ENCODE peak calls at places on chromosomes 1 and 21, in seven cellular contexts. N is choroid plexus epithelial cell, V is cardiac fibroblast, K is foreskin fibroblast, F is lung, E is astrocyte of the spinal cord, Z is mesothelial cell of epicardium. M is an unnamed sample.

GRCh38 chr1:15451014-15451722 is 5.4 kb upstream of the CELA2A start:
- DNase-seq in N (no peak), V (no peak), K (no peak), F (no peak), E (no peak), Z (no peak), M (no peak)

GRCh38 chr1:203278087-203278884 is 27.0 kb upstream of the BTG2 start:
- DNase-seq in N (peak), V (peak), K (peak), F (peak), E (peak), Z (peak), M (no peak)

GRCh38 chr1:82795503-82796149 is 994.9 kb downstream of the ADGRL2 start:
- DNase-seq in N (no peak), V (no peak), K (no peak), F (no peak), E (peak), Z (no peak), M (no peak)

GRCh38 chr1:114505148-114505561 is 5.8 kb downstream of the TRIM33 start:
- DNase-seq in N (no peak), V (no peak), K (no peak), F (no peak), E (no peak), Z (no peak), M (no peak)

GRCh38 chr1:220785166-220786056 is 1.3 kb upstream of the MTARC1 start:
- DNase-seq in N (no peak), V (no peak), K (no peak), F (no peak), E (no peak), Z (no peak), M (no peak)

GRCh38 chr1:207619833-207620572 is 24.9 kb upstream of the CR1L start:
- DNase-seq in N (peak), V (peak), K (peak), F (no peak), E (peak), Z (no peak), M (peak)

GRCh38 chr1:157969693-157970485 is 23.6 kb upstream of the KIRREL1 start:
- DNase-seq in N (peak), V (peak), K (peak), F (no peak), E (peak), Z (no peak), M (peak)

GRCh38 chr1:231021540-231022031 is 18.5 kb downstream of the FAM89A start:
- DNase-seq in N (peak), V (no peak), K (no peak), F (peak), E (peak), Z (no peak), M (no peak)

GRCh38 chr1:37793773-37794371 is at the start of gene MANEAL:
- DNase-seq in N (peak), V (peak), K (peak), F (no peak), E (peak), Z (peak), M (peak)

GRCh38 chr21:41868062-41868710 is 11.0 kb downstream of the PRDM15 start:
- DNase-seq in N (peak), V (no peak), K (peak), F (no peak), E (peak), Z (no peak), M (peak)

GRCh38 chr1:53663525-53664300 is 75.3 kb downstream of the GLIS1 start:
- DNase-seq in N (no peak), V (no peak), K (peak), F (no peak), E (no peak), Z (no peak), M (no peak)

GRCh38 chr1:117066367-117066766 is 6.2 kb downstream of the TTF2 start:
- DNase-seq in N (no peak), V (no peak), K (no peak), F (no peak), E (no peak), Z (no peak), M (no peak)

GRCh38 chr1:117067528-117068370 is 7.6 kb downstream of the TTF2 start:
- DNase-seq in N (peak), V (peak), K (peak), F (peak), E (peak), Z (peak), M (peak)

GRCh38 chr1:117069220-117069844 is 9.2 kb downstream of the TTF2 start:
- DNase-seq in N (no peak), V (no peak), K (no peak), F (no peak), E (no peak), Z (no peak), M (no peak)

GRCh38 chr1:117070124-117070523 is 10.0 kb downstream of the TTF2 start:
- DNase-seq in N (peak), V (peak), K (no peak), F (no peak), E (peak), Z (no peak), M (no peak)

DNA sequence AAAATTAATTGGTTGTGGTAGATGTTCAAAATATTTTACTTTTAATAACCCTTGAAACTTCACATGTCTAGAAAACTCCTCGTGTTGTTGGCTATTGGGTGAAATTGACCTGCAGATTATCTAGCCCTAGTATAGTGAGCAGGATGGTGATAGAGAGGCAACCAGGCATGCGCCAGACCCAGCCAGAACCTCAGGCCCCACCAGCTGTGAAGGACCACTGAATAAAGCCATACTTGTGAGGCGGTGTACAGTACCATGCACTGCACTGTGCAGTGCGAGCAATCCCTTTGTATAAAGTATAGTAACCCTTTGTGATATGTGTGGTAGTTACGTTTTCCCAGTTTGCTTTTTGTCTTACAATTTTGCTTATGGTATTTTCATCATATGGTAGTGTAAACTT is 8.5 kb downstream of the TTF2 start:
- DNase-seq in N (no peak), V (no peak), K (no peak), F (no peak), E (no peak), Z (no peak), M (no peak)
- TF ChIP-seq CTCF in N (no peak), V (no peak), K (no peak), F (no peak), E (no peak), Z (no peak), M (no peak)

GRCh38 chr1:209510063-209510462 is 73.5 kb upstream of the CAMK1G start:
- DNase-seq in N (no peak), V (no peak), K (no peak), F (no peak), E (no peak), Z (no peak), M (no peak)

GRCh38 chr1:209516771-209517471 is 66.6 kb upstream of the CAMK1G start:
- DNase-seq in N (no peak), V (no peak), K (no peak), F (no peak), E (no peak), Z (no peak), M (no peak)

GRCh38 chr1:209511169-209511568 is 72.3 kb upstream of the CAMK1G start:
- DNase-seq in N (no peak), V (no peak), K (no peak), F (no peak), E (no peak), Z (no peak), M (no peak)

GRCh38 chr1:209513226-209513625 is 70.3 kb upstream of the CAMK1G start:
- DNase-seq in N (peak), V (peak), K (peak), F (no peak), E (peak), Z (no peak), M (peak)

DNA sequence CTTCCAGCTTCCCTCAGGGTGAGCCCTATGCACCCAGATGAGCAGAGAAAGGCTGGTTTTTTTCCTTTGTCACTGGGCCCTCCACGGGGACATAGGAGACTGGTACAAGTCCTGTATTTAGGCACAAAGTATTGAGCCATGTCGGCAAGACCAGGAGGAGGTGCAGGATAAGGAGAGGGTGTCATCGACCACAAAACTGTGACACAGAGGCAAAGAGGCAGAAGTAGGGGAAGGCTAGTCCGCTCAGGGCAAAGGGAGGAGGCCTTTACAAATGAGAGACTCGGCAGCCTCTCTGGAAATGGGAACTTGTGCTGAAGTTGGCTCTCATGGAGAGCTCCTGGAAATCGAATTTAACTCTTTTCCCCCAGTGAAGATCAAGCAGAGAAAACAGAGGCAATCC is 70.7 kb upstream of the CAMK1G start:
- DNase-seq in N (no peak), V (no peak), K (no peak), F (no peak), E (no peak), Z (no peak), M (no peak)
- TF ChIP-seq CTCF in N (no peak), V (no peak), K (no peak), F (no peak), E (no peak), Z (no peak), M (no peak)

GRCh38 chr1:228212966-228213844 is 5.4 kb downstream of the OBSCN start:
- DNase-seq in N (peak), V (peak), K (peak), F (peak), E (peak), Z (peak), M (peak)
- TF ChIP-seq CTCF in N (peak), V (peak), K (peak), F (peak), E (peak), Z (no peak), M (peak)

GRCh38 chr1:172895761-172896160 is 155.0 kb downstream of the TNFSF18 start:
- DNase-seq in N (no peak), V (no peak), K (no peak), F (no peak), E (no peak), Z (no peak), M (no peak)

GRCh38 chr1:172893146-172893841 is 157.4 kb downstream of the TNFSF18 start:
- DNase-seq in N (peak), V (peak), K (no peak), F (no peak), E (peak), Z (no peak), M (no peak)

GRCh38 chr1:172894345-172895049 is 156.2 kb downstream of the TNFSF18 start:
- DNase-seq in N (no peak), V (no peak), K (no peak), F (no peak), E (no peak), Z (no peak), M (no peak)

GRCh38 chr1:172897738-172898137 is 153.0 kb downstream of the TNFSF18 start:
- DNase-seq in N (peak), V (peak), K (peak), F (no peak), E (peak), Z (no peak), M (no peak)

GRCh38 chr1:172895050-172895460 is 155.7 kb downstream of the TNFSF18 start:
- DNase-seq in N (peak), V (no peak), K (no peak), F (no peak), E (no peak), Z (no peak), M (peak)
- TF ChIP-seq CTCF in N (no peak), V (no peak), K (no peak), F (no peak), E (no peak), Z (no peak), M (no peak)

DNA sequence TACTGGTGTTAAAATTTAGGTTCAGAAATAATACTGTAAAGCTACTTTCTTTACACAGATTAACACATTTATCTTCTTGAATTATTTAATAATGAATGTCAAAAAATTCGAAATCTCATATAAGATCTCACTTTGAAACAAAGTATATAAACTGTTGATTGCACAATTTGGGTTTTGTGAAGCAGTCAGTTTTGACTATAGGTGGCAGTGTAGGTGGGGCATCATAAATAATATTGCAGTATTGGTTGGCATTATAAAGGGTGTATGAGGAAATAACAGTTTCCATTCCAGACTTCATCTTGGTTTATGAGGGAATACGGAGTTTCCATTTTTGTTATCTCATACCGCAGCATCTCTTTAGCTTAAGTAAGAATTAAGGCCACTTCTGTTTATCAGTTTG is 49.9 kb downstream of the SUCO start:
- DNase-seq in N (no peak), V (no peak), K (no peak), F (no peak), E (no peak), Z (no peak), M (no peak)
- TF ChIP-seq CTCF in N (no peak), V (peak), K (no peak), F (no peak), E (no peak), Z (no peak), M (no peak)

GRCh38 chr21:39904457-39904856 is 37.2 kb downstream of the PCP4 start:
- DNase-seq in N (no peak), V (no peak), K (no peak), F (no peak), E (no peak), Z (no peak), M (no peak)

GRCh38 chr21:39911286-39911685 is 44.0 kb downstream of the PCP4 start:
- DNase-seq in N (no peak), V (no peak), K (no peak), F (no peak), E (no peak), Z (no peak), M (no peak)

GRCh38 chr21:39911792-39912191 is 44.6 kb downstream of the PCP4 start:
- DNase-seq in N (no peak), V (no peak), K (no peak), F (no peak), E (no peak), Z (no peak), M (no peak)

GRCh38 chr21:39913651-39914145 is 46.5 kb downstream of the PCP4 start:
- DNase-seq in N (no peak), V (no peak), K (no peak), F (no peak), E (no peak), Z (no peak), M (no peak)

DNA sequence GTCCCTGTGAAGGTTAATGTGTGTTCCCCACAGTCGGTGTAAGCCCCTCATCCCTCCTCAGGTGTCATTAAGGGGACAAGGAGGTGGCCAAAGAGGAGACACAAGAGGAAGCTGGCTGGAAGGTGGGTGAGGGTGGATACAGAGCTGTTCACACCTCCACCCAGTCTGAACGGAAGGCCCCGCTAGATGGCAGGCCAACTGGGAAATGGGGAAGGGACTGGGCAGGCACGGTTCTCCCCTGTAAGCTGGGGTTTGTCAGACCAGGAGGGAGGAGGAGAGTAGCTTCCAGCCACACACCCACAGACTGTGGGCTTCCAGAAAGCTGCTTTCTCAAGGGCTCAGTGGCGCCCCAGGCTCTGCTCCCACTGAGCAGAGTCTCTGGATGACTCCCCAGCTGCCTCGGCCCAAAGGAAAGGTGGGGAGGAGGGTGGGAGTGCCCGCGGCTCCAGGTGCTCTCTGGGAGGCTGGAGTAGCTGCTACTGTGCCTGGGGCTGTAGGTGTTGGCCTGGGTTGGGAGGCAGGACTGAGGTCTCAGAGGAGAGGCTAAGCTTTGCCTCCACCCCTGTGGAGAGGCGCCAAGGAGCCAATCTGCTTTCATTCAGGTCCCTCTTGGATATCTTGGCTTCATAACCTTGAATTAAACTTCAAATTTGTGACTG is 41.2 kb downstream of the PCP4 start:
- DNase-seq in N (no peak), V (no peak), K (no peak), F (no peak), E (no peak), Z (no peak), M (no peak)
- TF ChIP-seq CTCF in N (no peak), V (no peak), K (no peak), F (no peak), E (no peak), Z (no peak), M (no peak)

DNA sequence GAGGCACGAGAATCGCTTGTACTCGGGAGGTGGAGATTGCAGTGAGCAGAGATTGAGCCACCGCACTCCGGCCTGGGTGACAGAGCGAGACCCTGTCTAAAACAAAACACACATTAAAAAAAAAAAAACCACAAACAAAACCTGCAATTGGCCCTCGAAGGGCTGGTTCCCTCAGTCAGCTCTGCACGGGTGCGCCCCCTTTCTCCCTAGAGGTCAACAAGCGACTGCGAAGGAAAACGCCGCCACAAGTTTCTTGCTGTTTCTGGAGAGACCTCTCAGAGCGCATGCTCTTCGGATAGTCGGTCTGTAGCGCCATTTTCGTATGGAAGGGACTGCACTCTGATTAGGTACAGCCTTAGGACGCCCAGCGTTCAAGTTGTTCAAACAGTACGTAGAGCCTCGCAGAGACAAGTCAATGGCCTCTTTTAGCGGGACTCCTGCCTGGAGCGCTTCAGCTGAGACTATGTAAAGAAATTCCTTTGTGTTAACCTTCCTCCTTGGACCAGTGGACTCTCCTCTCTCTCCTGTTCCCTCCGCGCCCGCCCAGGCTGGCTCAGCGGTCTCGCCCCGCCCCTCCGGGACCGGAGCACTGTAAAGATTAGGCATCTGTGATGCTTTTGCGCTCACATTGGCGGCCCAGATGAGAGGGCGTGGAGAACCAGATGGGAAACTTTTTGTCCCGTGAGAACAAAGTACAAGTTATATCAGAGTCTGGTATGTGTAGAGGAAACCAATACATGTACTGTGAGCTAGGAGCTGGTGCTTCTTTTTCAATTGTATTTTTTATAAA is 1.0 kb upstream of the CDC14A start:
- DNase-seq in N (peak), V (peak), K (peak), F (peak), E (peak), Z (peak), M (peak)
- TF ChIP-seq CTCF in N (peak), V (peak), K (peak), F (peak), E (peak), Z (no peak), M (peak)

DNA sequence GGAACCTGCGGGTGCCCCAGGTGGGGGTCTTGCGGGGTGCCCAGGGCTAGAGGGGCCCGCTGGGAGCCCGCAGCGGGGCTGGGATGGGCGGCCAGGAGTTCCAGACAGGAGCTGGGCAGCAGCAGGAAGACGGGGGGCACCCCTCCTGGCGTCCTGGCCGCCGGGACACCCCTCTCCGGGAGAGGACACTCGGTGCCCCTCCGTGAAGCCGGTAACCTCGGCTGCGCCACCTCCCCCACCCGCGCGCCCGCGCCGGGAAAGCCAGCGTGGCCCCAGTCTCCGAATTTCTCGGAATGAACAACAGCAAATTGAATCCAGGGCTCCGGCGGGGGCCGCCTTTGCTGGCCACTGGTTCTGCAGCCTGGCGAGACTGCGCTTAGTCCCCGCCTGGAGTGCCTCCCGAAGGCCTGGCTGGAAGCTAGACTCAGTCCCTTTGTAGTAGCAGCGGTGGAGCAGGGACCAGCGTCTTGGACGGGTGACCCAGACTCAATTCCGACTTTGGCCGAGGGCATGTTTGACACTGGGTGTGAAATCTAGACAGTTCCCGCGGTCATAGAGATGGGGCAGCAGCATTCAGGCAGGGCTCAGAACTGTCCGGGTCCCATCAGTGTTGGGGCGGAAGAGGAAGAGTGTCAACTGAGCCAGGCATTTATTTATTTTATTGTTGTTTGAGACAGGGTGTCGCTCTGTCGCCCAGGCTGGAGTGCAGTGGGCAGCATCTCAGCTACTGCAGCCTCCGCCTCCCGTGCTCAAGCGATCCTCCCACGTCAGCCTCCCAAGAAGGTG is 766 bp downstream of the IFNGR2 start:
- DNase-seq in N (peak), V (peak), K (no peak), F (peak), E (peak), Z (peak), M (peak)
- TF ChIP-seq CTCF in N (no peak), V (peak), K (no peak), F (no peak), E (no peak), Z (no peak), M (no peak)